ENCODE peak calls at places on chromosomes 12 and 14, in seven cellular contexts. Y, E, P, K, H, F and R are unnamed samples.

GRCh38 chr12:31612819-31613218 is 21.9 kb upstream of the DENND5B start:
- DNase-seq in Y (no peak), E (no peak), P (no peak), K (no peak), H (no peak), F (no peak), R (no peak)

GRCh38 chr14:96136361-96136760 is 68.3 kb upstream of the BDKRB2 start:
- DNase-seq in Y (no peak), E (no peak), P (peak; percentile 78), K (no peak), H (no peak), F (peak; percentile 72), R (peak; percentile 85)

GRCh38 chr12:89906178-89906577 is 197.5 kb upstream of the ATP2B1 start:
- DNase-seq in Y (no peak), E (no peak), P (no peak), K (no peak), H (no peak), F (no peak), R (no peak)

GRCh38 chr12:62640910-62641448 is 174.4 kb downstream of the MON2 start:
- DNase-seq in Y (no peak), E (no peak), P (peak; percentile 45), K (peak; percentile 69), H (no peak), F (no peak), R (peak; percentile 76)

GRCh38 chr12:19577131-19577530 is 137.8 kb downstream of the AEBP2 start:
- DNase-seq in Y (no peak), E (no peak), P (no peak), K (no peak), H (no peak), F (no peak), R (no peak)

GRCh38 chr12:109239179-109239578 is 69.9 kb downstream of the FOXN4 start:
- DNase-seq in Y (no peak), E (no peak), P (no peak), K (no peak), H (no peak), F (no peak), R (peak; percentile 54)

GRCh38 chr12:19967486-19967885 is 400.9 kb upstream of the PDE3A start:
- DNase-seq in Y (no peak), E (peak; percentile 95), P (peak; percentile 36), K (no peak), H (no peak), F (peak; percentile 26), R (peak; percentile 81)

GRCh38 chr14:77067632-77068514 is 30.2 kb upstream of the CIPC start:
- DNase-seq in Y (peak; percentile 83), E (no peak), P (no peak), K (peak; percentile 77), H (peak; percentile 21), F (peak; percentile 64), R (peak; percentile 71)

GRCh38 chr14:101558739-101559240 is 2.5 kb upstream of the DIO3 start:
- DNase-seq in Y (no peak), E (no peak), P (no peak), K (no peak), H (no peak), F (no peak), R (no peak)

GRCh38 chr12:28709996-28710685 is 438.9 kb upstream of the FAR2 start:
- DNase-seq in Y (no peak), E (no peak), P (peak; percentile 46), K (no peak), H (no peak), F (no peak), R (no peak)

GRCh38 chr12:110908377-110909136 is 11.8 kb downstream of the MYL2 start:
- DNase-seq in Y (no peak), E (no peak), P (no peak), K (peak; percentile 43), H (no peak), F (no peak), R (no peak)

GRCh38 chr12:11765817-11766794 is 116.6 kb downstream of the ETV6 start:
- DNase-seq in Y (peak; percentile 13), E (no peak), P (peak; percentile 30), K (peak; percentile 64), H (no peak), F (no peak), R (peak; percentile 14)